ENCODE peak calls at places on chromosomes 1 and 21, in four cellular contexts. One of them, this sample, is unnamed.
A peak's percentile ranks its signal among the peaks of the same experiment; 100 is the strongest.

GRCh38 chr21:41564871-41565281 is 56.9 kb upstream of the TMPRSS2 start:
- DNase-seq in AG08396: peak; percentile 55
- DNase-seq in neural crest cell: no peak
- DNase-seq in hepatic stellate cell: peak; percentile 23
- DNase-seq in this sample: no peak

GRCh38 chr21:30684506-30684905 is 34.1 kb downstream of the KRTAP21-3 start:
- DNase-seq in AG08396: no peak
- DNase-seq in neural crest cell: no peak
- DNase-seq in hepatic stellate cell: no peak
- DNase-seq in this sample: no peak

GRCh38 chr1:72283204-72284083 is 1.1 kb upstream of the NEGR1 start:
- DNase-seq in neural crest cell: peak; percentile 42
- DNase-seq in hepatic stellate cell: peak; percentile 45
- DNase-seq in AG08396: peak; percentile 67
- DNase-seq in this sample: peak; percentile 78

GRCh38 chr1:52633291-52633754 is 355 bp downstream of the SHISAL2A start:
- DNase-seq in hepatic stellate cell: no peak
- DNase-seq in neural crest cell: peak; percentile 26
- DNase-seq in AG08396: no peak
- DNase-seq in this sample: no peak

GRCh38 chr1:83854456-83854855 is 144.5 kb downstream of the TTLL7 start:
- DNase-seq in AG08396: no peak
- DNase-seq in hepatic stellate cell: no peak
- DNase-seq in neural crest cell: no peak
- DNase-seq in this sample: no peak

GRCh38 chr1:5720936-5721335 is 271.3 kb downstream of the NPHP4 start:
- DNase-seq in AG08396: no peak
- DNase-seq in hepatic stellate cell: no peak
- DNase-seq in neural crest cell: no peak
- DNase-seq in this sample: no peak

GRCh38 chr1:18855573-18855972 is 3.9 kb downstream of the TAS1R2 start:
- DNase-seq in neural crest cell: no peak
- DNase-seq in hepatic stellate cell: no peak
- DNase-seq in AG08396: no peak
- DNase-seq in this sample: no peak

GRCh38 chr1:24387636-24388035 is 25.9 kb downstream of the STPG1 start:
- DNase-seq in hepatic stellate cell: no peak
- DNase-seq in neural crest cell: no peak
- DNase-seq in AG08396: no peak
- DNase-seq in this sample: no peak

GRCh38 chr1:211613108-211613947 is 34.4 kb upstream of the SLC30A1 start:
- DNase-seq in neural crest cell: no peak
- DNase-seq in AG08396: peak; percentile 89
- DNase-seq in hepatic stellate cell: peak; percentile 91
- DNase-seq in this sample: peak; percentile 62

GRCh38 chr1:106879538-106879937 is 176.9 kb upstream of the PRMT6 start:
- DNase-seq in hepatic stellate cell: no peak
- DNase-seq in AG08396: no peak
- DNase-seq in neural crest cell: no peak
- DNase-seq in this sample: no peak

This sample was measured in foreskin melanocyte.